ENCODE peak calls at places on chromosome 14, in eight cellular contexts. E is SK-N-SH; C is COR-L47; X is nephron progenitor cell; I is CD8-positive, alpha-beta T cell; Y is DMS79 treated with DMSO at 0.1 percent for 48 hours; H is stimulated activated CD4-positive, alpha-beta T cell treated with anti-CD3 and anti-CD28 coated beads, Interleukin-15, amount 100 ng/mL, for 1 hour; G is KBM-7. L is an unnamed sample.

GRCh38 chr14:64053694-64054669 is 201.2 kb downstream of the SYNE2 start:
- DNase-seq in E (no peak), C (no peak), X (no peak), I (no peak), Y (no peak), H (no peak), G (no peak), L (no peak)

GRCh38 chr14:99246536-99247083 is 25.4 kb downstream of the BCL11B start:
- DNase-seq in E (no peak), C (no peak), X (no peak), I (peak), Y (no peak), H (no peak), G (no peak), L (no peak)

GRCh38 chr14:61628192-61628591 is 67.1 kb upstream of the HIF1A start:
- DNase-seq in E (no peak), C (no peak), X (no peak), I (no peak), Y (no peak), H (no peak), G (no peak), L (no peak)

GRCh38 chr14:104782823-104783170 is 12.8 kb downstream of the AKT1 start:
- DNase-seq in E (no peak), C (no peak), X (no peak), I (no peak), Y (no peak), H (no peak), G (no peak), L (no peak)

GRCh38 chr14:59189281-59189821 is 884 bp downstream of the DAAM1 start:
- DNase-seq in E (peak), C (no peak), X (no peak), I (peak), Y (peak), H (peak), G (peak), L (peak)

GRCh38 chr14:31206536-31207286 is 882 bp downstream of the HECTD1 start:
- DNase-seq in E (peak), C (peak), X (peak), I (peak), Y (peak), H (peak), G (peak), L (peak)

GRCh38 chr14:85556263-85556662 is 26.3 kb downstream of the FLRT2 start:
- DNase-seq in E (no peak), C (no peak), X (no peak), I (no peak), Y (no peak), H (no peak), G (no peak), L (no peak)

GRCh38 chr14:68814376-68815287 is 21.8 kb upstream of the ZFP36L1 start:
- DNase-seq in E (peak), C (no peak), X (peak), I (peak), Y (peak), H (no peak), G (peak), L (peak)

GRCh38 chr14:100825691-100826331 is at the start of gene MEG3:
- DNase-seq in E (no peak), C (no peak), X (no peak), I (no peak), Y (no peak), H (no peak), G (no peak), L (peak)

GRCh38 chr14:64623576-64624165 is 73.9 kb downstream of the PPP1R36 start:
- DNase-seq in E (no peak), C (peak), X (no peak), I (no peak), Y (no peak), H (no peak), G (no peak), L (no peak)

GRCh38 chr14:30906752-30907658 is 32.6 kb downstream of the COCH start:
- DNase-seq in E (peak), C (no peak), X (no peak), I (no peak), Y (peak), H (no peak), G (peak), L (no peak)

GRCh38 chr14:64880382-64881121 is 845 bp upstream of the SPTB start:
- DNase-seq in E (peak), C (peak), X (peak), I (peak), Y (peak), H (peak), G (peak), L (peak)

GRCh38 chr14:104591031-104591430 is 11.5 kb downstream of the C14orf180 start:
- DNase-seq in E (no peak), C (no peak), X (no peak), I (no peak), Y (no peak), H (no peak), G (no peak), L (no peak)

GRCh38 chr14:76186318-76187027 is 34.8 kb downstream of the GPATCH2L start:
- DNase-seq in E (peak), C (no peak), X (no peak), I (no peak), Y (peak), H (no peak), G (no peak), L (no peak)

GRCh38 chr14:93956514-93957332 is 19.6 kb downstream of the ASB2 start:
- DNase-seq in E (no peak), C (no peak), X (no peak), I (no peak), Y (no peak), H (no peak), G (no peak), L (no peak)

GRCh38 chr14:75752086-75752485 is 91.0 kb downstream of the TTLL5 start:
- DNase-seq in E (no peak), C (no peak), X (no peak), I (no peak), Y (no peak), H (no peak), G (no peak), L (no peak)

GRCh38 chr14:87522575-87522974 is 470.4 kb downstream of the GALC start:
- DNase-seq in E (no peak), C (no peak), X (peak), I (no peak), Y (peak), H (no peak), G (no peak), L (no peak)

GRCh38 chr14:98867146-98867545 is 404.9 kb downstream of the BCL11B start:
- DNase-seq in E (no peak), C (no peak), X (no peak), I (no peak), Y (no peak), H (no peak), G (no peak), L (no peak)

GRCh38 chr14:99538275-99538674 is 57.1 kb downstream of the CCNK start:
- DNase-seq in E (peak), C (peak), X (no peak), I (no peak), Y (no peak), H (no peak), G (no peak), L (no peak)

L was measured in AG20443.